ENCODE peak calls at places on chromosomes 7 and 10, in eight cellular contexts. One of them, this sample, is unnamed.

GRCh38 chr7:130566168-130566897 is 74.4 kb downstream of the MEST start:
- DNase-seq in omental fat pad: no peak
- DNase-seq in NCI-H1417: no peak
- DNase-seq in erythroblast: no peak
- DNase-seq in pons: no peak
- DNase-seq in kidney: no peak
- DNase-seq in tibial nerve: no peak
- DNase-seq in HFF-Myc: no peak
- DNase-seq in this sample: peak

GRCh38 chr10:665579-666091 is 23.8 kb downstream of the DIP2C start:
- DNase-seq in omental fat pad: no peak
- DNase-seq in NCI-H1417: no peak
- DNase-seq in erythroblast: no peak
- DNase-seq in pons: no peak
- DNase-seq in kidney: peak
- DNase-seq in tibial nerve: no peak
- DNase-seq in HFF-Myc: no peak
- DNase-seq in this sample: peak

GRCh38 chr10:66928000-66928770 is 2.3 kb downstream of the LRRTM3 start:
- DNase-seq in omental fat pad: no peak
- DNase-seq in NCI-H1417: no peak
- DNase-seq in erythroblast: no peak
- DNase-seq in pons: peak
- DNase-seq in kidney: no peak
- DNase-seq in tibial nerve: no peak
- DNase-seq in HFF-Myc: no peak
- DNase-seq in this sample: no peak

GRCh38 chr7:92403760-92404074 is 43.6 kb upstream of the GATAD1 start:
- DNase-seq in omental fat pad: no peak
- DNase-seq in NCI-H1417: no peak
- DNase-seq in erythroblast: no peak
- DNase-seq in pons: no peak
- DNase-seq in kidney: no peak
- DNase-seq in tibial nerve: no peak
- DNase-seq in HFF-Myc: no peak
- DNase-seq in this sample: no peak

GRCh38 chr7:52077571-52077970 is 761.0 kb upstream of the COBL start:
- DNase-seq in omental fat pad: no peak
- DNase-seq in NCI-H1417: no peak
- DNase-seq in erythroblast: no peak
- DNase-seq in pons: no peak
- DNase-seq in kidney: no peak
- DNase-seq in tibial nerve: no peak
- DNase-seq in HFF-Myc: no peak
- DNase-seq in this sample: no peak

GRCh38 chr7:92119213-92119759 is 15.0 kb downstream of the CYP51A1 start:
- DNase-seq in omental fat pad: no peak
- DNase-seq in NCI-H1417: no peak
- DNase-seq in erythroblast: no peak
- DNase-seq in pons: no peak
- DNase-seq in kidney: no peak
- DNase-seq in tibial nerve: no peak
- DNase-seq in HFF-Myc: no peak
- DNase-seq in this sample: no peak

GRCh38 chr7:102393467-102393866 is 2.7 kb upstream of the PRKRIP1 start:
- DNase-seq in omental fat pad: no peak
- DNase-seq in NCI-H1417: no peak
- DNase-seq in erythroblast: no peak
- DNase-seq in pons: no peak
- DNase-seq in kidney: no peak
- DNase-seq in tibial nerve: no peak
- DNase-seq in HFF-Myc: no peak
- DNase-seq in this sample: no peak

GRCh38 chr7:14228341-14228740 is 238.9 kb upstream of the ETV1 start:
- DNase-seq in omental fat pad: no peak
- DNase-seq in NCI-H1417: no peak
- DNase-seq in erythroblast: no peak
- DNase-seq in pons: no peak
- DNase-seq in kidney: no peak
- DNase-seq in tibial nerve: no peak
- DNase-seq in HFF-Myc: no peak
- DNase-seq in this sample: no peak

GRCh38 chr10:101090597-101090996 is 28.8 kb downstream of the KAZALD1 start:
- DNase-seq in omental fat pad: no peak
- DNase-seq in NCI-H1417: no peak
- DNase-seq in erythroblast: no peak
- DNase-seq in pons: no peak
- DNase-seq in kidney: no peak
- DNase-seq in tibial nerve: no peak
- DNase-seq in HFF-Myc: no peak
- DNase-seq in this sample: no peak

GRCh38 chr7:47937065-47937687 is 11.1 kb downstream of the PKD1L1 start:
- DNase-seq in omental fat pad: no peak
- DNase-seq in NCI-H1417: peak
- DNase-seq in erythroblast: no peak
- DNase-seq in pons: no peak
- DNase-seq in kidney: no peak
- DNase-seq in tibial nerve: no peak
- DNase-seq in HFF-Myc: no peak
- DNase-seq in this sample: no peak

GRCh38 chr7:49483142-49483541 is 290.3 kb upstream of the VWC2 start:
- DNase-seq in omental fat pad: no peak
- DNase-seq in NCI-H1417: no peak
- DNase-seq in erythroblast: no peak
- DNase-seq in pons: peak
- DNase-seq in kidney: no peak
- DNase-seq in tibial nerve: no peak
- DNase-seq in HFF-Myc: no peak
- DNase-seq in this sample: no peak

GRCh38 chr7:41027428-41028115 is 675.3 kb downstream of the INHBA start:
- DNase-seq in omental fat pad: no peak
- DNase-seq in NCI-H1417: no peak
- DNase-seq in erythroblast: no peak
- DNase-seq in pons: no peak
- DNase-seq in kidney: no peak
- DNase-seq in tibial nerve: no peak
- DNase-seq in HFF-Myc: peak
- DNase-seq in this sample: no peak

GRCh38 chr7:108114117-108114841 is 15.9 kb downstream of the LAMB4 start:
- DNase-seq in omental fat pad: no peak
- DNase-seq in NCI-H1417: peak
- DNase-seq in erythroblast: peak
- DNase-seq in pons: no peak
- DNase-seq in kidney: no peak
- DNase-seq in tibial nerve: no peak
- DNase-seq in HFF-Myc: no peak
- DNase-seq in this sample: no peak